ENCODE peak calls at places on chromosomes 3 and 15, in six cellular contexts. V is breast epithelium, B is NCI-H1092 treated with DMSO at 0.1 percent for 48 hours, M is H9, Y is NCI-H510A treated with DMSO at 0.1 percent for 48 hours, D is DMS153. W is an unnamed sample.

GRCh38 chr3:72708441-72708840 is 139.8 kb downstream of the SHQ1 start:
- DNase-seq in V (no peak), Y (no peak), M (no peak), B (no peak), D (no peak), W (no peak)

GRCh38 chr3:64123931-64124330 is 100.6 kb upstream of the PSMD6 start:
- DNase-seq in V (no peak), D (no peak), B (no peak), M (no peak), Y (no peak), W (no peak)

GRCh38 chr15:90037961-90038633 is 37.0 kb downstream of the ZNF710 start:
- DNase-seq in M (no peak), B (no peak), D (no peak), Y (no peak), V (peak; percentile 6), W (no peak)

GRCh38 chr3:123297627-123297899 is 95.8 kb downstream of the SEC22A start:
- DNase-seq in B (no peak), M (no peak), Y (no peak), V (peak; percentile 19), D (no peak), W (no peak)

GRCh38 chr15:70347766-70348558 is 250.2 kb upstream of the TLE3 start:
- DNase-seq in Y (no peak), D (peak; percentile 70), V (no peak), M (no peak), B (peak; percentile 32), W (no peak)

GRCh38 chr15:62482715-62483429 is 317.8 kb upstream of the C2CD4B start:
- DNase-seq in B (no peak), D (no peak), V (no peak), Y (no peak), M (peak; percentile 85), W (no peak)

GRCh38 chr3:140508545-140508944 is 169.3 kb upstream of the TRIM42 start:
- DNase-seq in B (peak; percentile 35), Y (no peak), V (no peak), D (peak; percentile 18), M (no peak), W (no peak)

GRCh38 chr15:79058260-79058850 is 32.2 kb downstream of the RASGRF1 start:
- DNase-seq in D (no peak), M (no peak), Y (no peak), V (no peak), B (no peak), W (no peak)

GRCh38 chr3:180102134-180102533 is 65.4 kb upstream of the PEX5L start:
- DNase-seq in M (peak; percentile 60), D (no peak), B (no peak), Y (no peak), V (no peak), W (no peak)

GRCh38 chr15:47787875-47788274 is 70.6 kb downstream of the SEMA6D start:
- DNase-seq in M (no peak), V (no peak), Y (no peak), D (no peak), B (no peak), W (no peak)

GRCh38 chr15:99433757-99434211 is 132.0 kb upstream of the MEF2A start:
- DNase-seq in B (no peak), V (peak; percentile 34), D (no peak), M (no peak), Y (no peak), W (peak; percentile 38)

GRCh38 chr3:77524467-77524866 is 484.6 kb downstream of the ROBO2 start:
- DNase-seq in M (no peak), Y (peak; percentile 59), B (peak; percentile 52), V (no peak), D (no peak), W (no peak)

GRCh38 chr15:52252781-52253180 is 42.8 kb downstream of the MYO5C start:
- DNase-seq in V (no peak), D (no peak), B (no peak), Y (no peak), M (no peak), W (no peak)

GRCh38 chr3:98529856-98530459 is 1.8 kb upstream of the GPR15 start:
- DNase-seq in V (no peak), B (no peak), M (no peak), D (no peak), Y (no peak), W (no peak)

GRCh38 chr15:52343831-52344230 is 48.2 kb upstream of the MYO5C start:
- DNase-seq in D (no peak), V (no peak), M (no peak), Y (no peak), B (no peak), W (no peak)

GRCh38 chr3:129100274-129100673 is 21.3 kb downstream of the RAB43 start:
- DNase-seq in M (no peak), V (no peak), Y (no peak), D (no peak), B (no peak), W (no peak)

GRCh38 chr3:108125550-108126071 is 34.8 kb upstream of the CD47 start:
- DNase-seq in V (no peak), D (peak; percentile 58), Y (peak; percentile 77), B (peak; percentile 90), M (no peak), W (no peak)

GRCh38 chr3:57942366-57942765 is 65.9 kb upstream of the FLNB start:
- DNase-seq in Y (no peak), M (no peak), V (no peak), D (no peak), B (no peak), W (no peak)

GRCh38 chr3:105997800-105998526 is 129.2 kb upstream of the CBLB start:
- DNase-seq in V (no peak), M (no peak), Y (no peak), B (no peak), D (no peak), W (peak; percentile 35)

W was measured in upper lobe of left lung.